ENCODE peak calls at places on chromosome 20, in nine cellular contexts. R is psoas muscle; J is iPS DF 6.9; F is pancreas; T is lower lobe of right lung; M is Panc1; U is uterus; O is CD4-positive, alpha-beta memory T cell; A is left lung. K is an unnamed sample.

GRCh38 chr20:13817342-13817741 is 32.5 kb downstream of the NDUFAF5 start:
- DNase-seq in A (no peak), F (no peak), T (no peak), M (peak; percentile 4), O (no peak), U (no peak), J (no peak), R (no peak), K (no peak)

GRCh38 chr20:25544760-25545159 is 40.6 kb downstream of the NINL start:
- DNase-seq in M (no peak), T (no peak), J (no peak), U (no peak), A (no peak), R (no peak), F (no peak), O (no peak), K (no peak)

GRCh38 chr20:46746972-46747371 is 37.5 kb downstream of the SLC2A10 start:
- DNase-seq in M (no peak), R (no peak), A (no peak), F (no peak), J (no peak), U (no peak), O (no peak), T (no peak), K (no peak)

GRCh38 chr20:51134405-51134804 is 111.5 kb upstream of the KCNG1 start:
- DNase-seq in A (no peak), T (no peak), F (no peak), J (no peak), R (no peak), O (no peak), U (no peak), M (no peak), K (no peak)

GRCh38 chr20:17568972-17569471 is 853 bp upstream of the DSTN start:
- DNase-seq in M (peak; percentile 90), T (peak; percentile 87), U (peak; percentile 92), J (no peak), A (peak; percentile 87), O (no peak), F (peak; percentile 84), R (peak; percentile 77), K (peak; percentile 19)

GRCh38 chr20:18624948-18625347 is 37.1 kb downstream of the DTD1 start:
- DNase-seq in U (no peak), A (no peak), J (no peak), O (no peak), T (no peak), F (no peak), M (no peak), R (no peak), K (no peak)

GRCh38 chr20:49336786-49337185 is 58.9 kb upstream of the ZNFX1 start:
- DNase-seq in R (no peak), F (no peak), T (no peak), U (no peak), O (no peak), A (no peak), M (no peak), J (no peak), K (no peak)

GRCh38 chr20:51495921-51496545 is 46.5 kb downstream of the NFATC2 start:
- DNase-seq in U (no peak), A (no peak), J (no peak), O (no peak), M (no peak), F (no peak), R (no peak), T (no peak), K (no peak)

GRCh38 chr20:63183422-63184146 is 32.3 kb downstream of the YTHDF1 start:
- DNase-seq in O (peak; percentile 37), M (peak; percentile 25), F (peak; percentile 82), A (no peak), J (no peak), R (no peak), T (peak; percentile 62), U (no peak), K (peak; percentile 35)

GRCh38 chr20:63830821-63831593 is at the start of gene ZBTB46:
- DNase-seq in T (peak; percentile 68), M (no peak), O (no peak), J (no peak), A (no peak), U (peak; percentile 57), F (peak; percentile 88), R (peak; percentile 73), K (no peak)

GRCh38 chr20:51154708-51155690 is 132.1 kb upstream of the KCNG1 start:
- DNase-seq in T (no peak), J (no peak), M (no peak), A (no peak), F (no peak), R (no peak), O (no peak), U (no peak), K (no peak)

GRCh38 chr20:46850416-46850815 is 44.2 kb upstream of the EYA2 start:
- DNase-seq in U (no peak), O (no peak), T (no peak), M (no peak), R (no peak), J (no peak), A (no peak), F (no peak), K (no peak)

GRCh38 chr20:53889411-53890148 is 180.8 kb downstream of the BCAS1 start:
- DNase-seq in F (no peak), O (no peak), J (no peak), U (no peak), R (no peak), T (no peak), A (no peak), M (no peak), K (no peak)

DNA sequence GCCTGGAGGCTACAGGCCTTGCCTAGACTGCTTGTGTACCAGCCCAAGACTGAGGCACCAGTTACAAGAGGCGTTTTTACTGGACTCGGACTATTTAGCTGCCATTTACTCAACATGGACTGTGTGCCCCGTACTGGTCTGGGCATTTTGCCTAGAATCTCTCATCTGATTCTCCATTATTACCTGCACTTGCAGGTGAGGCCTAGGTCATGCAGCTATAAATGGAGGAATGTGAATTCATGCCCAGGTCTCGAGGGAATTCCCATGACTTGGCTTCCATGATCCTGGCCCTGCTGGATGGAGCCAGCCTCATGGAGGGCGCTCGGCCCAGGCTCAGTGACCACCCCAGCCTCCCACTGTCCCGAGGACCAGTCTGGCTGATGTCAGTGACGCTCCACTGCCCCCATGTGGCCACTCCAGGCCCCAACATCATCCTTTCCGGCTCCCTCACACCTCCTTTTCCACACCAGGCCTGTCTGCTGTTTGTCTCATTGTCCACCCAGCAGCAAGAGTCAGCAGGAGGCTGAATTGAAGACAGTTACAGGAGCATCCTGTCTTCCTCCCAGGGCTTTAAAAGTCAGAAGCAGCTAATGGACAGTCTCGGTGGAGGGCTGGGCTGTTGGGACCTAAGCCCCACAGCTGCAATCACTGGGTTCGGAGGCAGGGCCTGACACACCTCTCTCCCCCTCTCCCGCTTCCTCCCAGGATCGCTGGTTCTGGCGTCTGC is 8.7 kb downstream of the MMP24OS start:
- DNase-seq in A (no peak), T (peak; percentile 68), M (no peak), R (peak; percentile 66), U (peak; percentile 62), F (peak; percentile 75), J (peak; percentile 82), O (peak; percentile 28), K (peak; percentile 35)
- H3K36me3 ChIP-seq in A (no peaks in the 10 kb centered on the region), T (peaks cover 76% of the 10 kb centered on the region), M (no peaks in the 10 kb centered on the region), R (peaks cover 54% of the 10 kb centered on the region), U (no peaks in the 10 kb centered on the region), F (peaks cover 15% of the 10 kb centered on the region), J (peaks cover under 1% of the 10 kb centered on the region), O (peaks cover 10% of the 10 kb centered on the region), K (peaks cover 4% of the 10 kb centered on the region)

GRCh38 chr20:59165389-59165785 is 1.8 kb downstream of the ZNF831 start:
- DNase-seq in T (no peak), J (no peak), O (no peak), R (no peak), M (no peak), U (no peak), F (no peak), A (no peak), K (no peak)
- H3K27ac ChIP-seq in T (peak overlapping the region; percentile 64), J (no peak overlapping the region), O (peak overlapping the region; percentile 97), R (no peak overlapping the region), M (no peak overlapping the region), U (no peak overlapping the region), F (no peak overlapping the region), A (peak overlapping the region; percentile 43), K (peak overlapping the region; percentile 95)

DNA sequence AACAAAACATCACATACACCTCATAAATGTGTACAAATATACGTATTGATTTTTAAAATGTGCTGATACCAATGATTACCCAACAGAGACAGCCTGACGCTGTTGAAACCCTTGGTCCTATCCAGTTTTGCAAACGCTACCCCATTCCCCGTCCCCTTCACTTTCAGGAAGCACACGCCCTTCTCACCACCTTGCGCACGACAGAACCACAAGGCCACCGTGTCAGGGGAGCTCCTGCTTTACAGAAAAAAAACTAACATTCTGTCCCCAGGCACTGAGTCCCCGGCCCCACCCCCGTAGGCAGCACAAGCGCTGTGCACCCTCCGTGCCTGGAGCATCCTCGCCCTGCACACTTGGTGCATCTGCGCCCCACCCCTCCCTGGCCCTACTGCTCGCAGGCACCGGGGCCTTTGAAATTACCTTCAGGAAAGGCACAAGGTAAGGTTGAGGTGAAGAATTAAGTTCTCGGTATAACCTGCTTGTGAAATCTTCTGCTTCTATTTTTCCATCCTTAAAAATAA is 58.5 kb downstream of the TAF4 start:
- DNase-seq in U (no peak), R (no peak), F (no peak), M (no peak), T (no peak), A (no peak), O (no peak), J (no peak), K (no peak)
- H3K36me3 ChIP-seq in U (no peaks in the 10 kb centered on the region), R (peaks cover 87% of the 10 kb centered on the region), F (peaks cover 58% of the 10 kb centered on the region), M (peaks cover 8% of the 10 kb centered on the region), T (peaks cover 93% of the 10 kb centered on the region), A (no peaks in the 10 kb centered on the region), O (peaks cover 42% of the 10 kb centered on the region), J (peaks cover 36% of the 10 kb centered on the region), K (peaks cover 18% of the 10 kb centered on the region)

GRCh38 chr20:60191014-60191413 is 232.8 kb downstream of the CDH26 start:
- DNase-seq in A (no peak), R (no peak), F (no peak), T (no peak), M (no peak), U (no peak), J (no peak), O (no peak), K (no peak)

GRCh38 chr20:60192351-60192750 is 234.1 kb downstream of the CDH26 start:
- DNase-seq in R (no peak), M (no peak), U (no peak), A (no peak), F (no peak), J (no peak), O (no peak), T (no peak), K (no peak)

DNA sequence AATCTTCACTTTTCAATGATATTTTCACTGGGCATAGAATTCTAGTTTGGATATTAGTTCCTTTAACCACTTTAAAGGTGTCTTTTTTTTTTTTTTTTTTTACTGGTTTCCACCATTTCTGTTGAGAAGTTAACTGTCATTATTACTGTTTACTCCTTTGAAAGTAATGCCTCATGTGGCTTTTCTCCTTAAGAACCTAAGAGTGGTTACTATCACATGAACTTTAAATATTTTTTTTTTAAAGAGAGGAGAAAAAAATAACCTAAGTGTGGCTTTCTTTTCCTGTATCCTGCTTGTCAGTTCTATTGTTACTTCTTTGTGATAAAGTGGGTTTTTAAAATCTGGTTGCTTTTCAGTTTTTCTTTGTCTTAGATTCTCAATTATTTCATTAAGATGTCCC is 229.5 kb downstream of the CDH26 start:
- DNase-seq in M (no peak), A (no peak), O (no peak), T (no peak), J (no peak), U (no peak), R (no peak), F (no peak), K (no peak)
- H3K27ac ChIP-seq in M (no peak overlapping the region), A (no peak overlapping the region), O (no peak overlapping the region), T (no peak overlapping the region), J (no peak overlapping the region), U (no peak overlapping the region), R (no peak overlapping the region), F (no peak overlapping the region), K (no peak overlapping the region)

K was measured in CD8-positive, alpha-beta memory T cell.